ENCODE peak calls at places on chromosome 6, in ten cellular contexts. U is pancreas; Z is activated gamma-delta T cell; M is ELR; W is aorta; D is AG08395; T is cardiac muscle cell; K is iPS-NIHi11; L is stimulated activated CD8-positive, alpha-beta memory T cell treated with anti-CD3 and anti-CD28 coated beads, Interleukin-4, amount 100 ng/mL, for 24 hours; R is HEK293T. B is an unnamed sample.

GRCh38 chr6:89623749-89624148 is 14.8 kb downstream of the LYRM2 start:
- DNase-seq in U (no peak), Z (no peak), M (no peak), W (no peak), D (no peak), T (no peak), K (no peak), L (no peak), R (no peak), B (no peak)

GRCh38 chr6:14442250-14442649 is 324.7 kb downstream of the CD83 start:
- DNase-seq in U (no peak), Z (no peak), M (no peak), W (no peak), D (no peak), T (no peak), K (no peak), L (no peak), R (no peak), B (no peak)

GRCh38 chr6:137488736-137489409 is 5.3 kb downstream of the OLIG3 start:
- DNase-seq in U (no peak), Z (peak; percentile 9), M (no peak), W (no peak), D (no peak), T (no peak), K (peak; percentile 68), L (no peak), R (no peak), B (no peak)

GRCh38 chr6:156423829-156424228 is 353.3 kb upstream of the ARID1B start:
- DNase-seq in U (no peak), Z (no peak), M (no peak), W (no peak), D (no peak), T (no peak), K (no peak), L (no peak), R (no peak), B (no peak)

GRCh38 chr6:20575125-20575524 is 40.9 kb downstream of the CDKAL1 start:
- DNase-seq in U (peak; percentile 45), Z (no peak), M (no peak), W (no peak), D (no peak), T (no peak), K (no peak), L (no peak), R (no peak), B (no peak)

GRCh38 chr6:68108243-68108835 is 526.7 kb upstream of the ADGRB3 start:
- DNase-seq in U (no peak), Z (no peak), M (peak; percentile 52), W (no peak), D (no peak), T (peak; percentile 48), K (no peak), L (no peak), R (no peak), B (peak; percentile 10)

GRCh38 chr6:142088858-142089216 is 43.9 kb upstream of the GJE1 start:
- DNase-seq in U (no peak), Z (no peak), M (peak; percentile 56), W (peak; percentile 65), D (peak; percentile 61), T (peak; percentile 56), K (peak; percentile 87), L (no peak), R (no peak), B (no peak)

GRCh38 chr6:43477235-43478007 is at the start of gene TJAP1:
- DNase-seq in U (peak; percentile 96), Z (peak; percentile 91), M (peak; percentile 91), W (peak; percentile 99), D (peak; percentile 95), T (peak; percentile 90), K (peak; percentile 100), L (peak; percentile 97), R (peak; percentile 97), B (peak; percentile 79)

GRCh38 chr6:106700581-106700980 is 71.2 kb downstream of the QRSL1 start:
- DNase-seq in U (no peak), Z (no peak), M (no peak), W (no peak), D (no peak), T (no peak), K (no peak), L (no peak), R (no peak), B (no peak)

GRCh38 chr6:150200428-150201105 is 57.7 kb downstream of the PPP1R14C start:
- DNase-seq in U (no peak), Z (no peak), M (no peak), W (peak; percentile 39), D (no peak), T (no peak), K (no peak), L (no peak), R (no peak), B (no peak)

GRCh38 chr6:139161169-139161568 is 26.3 kb downstream of the HECA start:
- DNase-seq in U (no peak), Z (no peak), M (peak; percentile 35), W (no peak), D (peak; percentile 32), T (no peak), K (no peak), L (no peak), R (no peak), B (no peak)

GRCh38 chr6:147170269-147170668 is 33.9 kb upstream of the STXBP5 start:
- DNase-seq in U (no peak), Z (no peak), M (peak; percentile 92), W (no peak), D (peak; percentile 85), T (peak; percentile 94), K (no peak), L (no peak), R (no peak), B (peak; percentile 50)

GRCh38 chr6:150256618-150257272 is 112.1 kb upstream of the IYD start:
- DNase-seq in U (no peak), Z (no peak), M (peak; percentile 61), W (no peak), D (peak; percentile 67), T (peak; percentile 89), K (no peak), L (no peak), R (no peak), B (peak; percentile 43)

GRCh38 chr6:166423051-166423745 is 40.5 kb upstream of the MPC1 start:
- DNase-seq in U (no peak), Z (no peak), M (no peak), W (no peak), D (no peak), T (no peak), K (no peak), L (no peak), R (no peak), B (no peak)

GRCh38 chr6:87230801-87231200 is 75.4 kb downstream of the ZNF292 start:
- DNase-seq in U (no peak), Z (no peak), M (no peak), W (no peak), D (no peak), T (peak; percentile 5), K (no peak), L (no peak), R (no peak), B (no peak)

GRCh38 chr6:52420668-52421358 is 671 bp downstream of the EFHC1 start:
- DNase-seq in U (no peak), Z (no peak), M (peak; percentile 74), W (no peak), D (no peak), T (peak; percentile 42), K (peak; percentile 31), L (no peak), R (peak; percentile 47), B (no peak)

GRCh38 chr6:118296129-118296852 is 251.8 kb upstream of the PLN start:
- DNase-seq in U (no peak), Z (no peak), M (no peak), W (no peak), D (no peak), T (no peak), K (no peak), L (no peak), R (no peak), B (no peak)

GRCh38 chr6:79438015-79438414 is 99.2 kb downstream of the LCA5 start:
- DNase-seq in U (no peak), Z (no peak), M (no peak), W (no peak), D (no peak), T (peak; percentile 63), K (no peak), L (no peak), R (no peak), B (no peak)

GRCh38 chr6:328184-328670 is 35.9 kb downstream of the DUSP22 start:
- DNase-seq in U (no peak), Z (no peak), M (peak; percentile 68), W (no peak), D (peak; percentile 92), T (peak; percentile 91), K (no peak), L (no peak), R (no peak), B (no peak)

B was measured in amniotic stem cell.